ENCODE peak calls at places on chromosomes 7 and 10, in six cellular contexts. One of them, this sample, is unnamed.

GRCh38 chr10:80192553-80192952 is 12.8 kb downstream of the ANXA11 start:
- DNase-seq in colonic mucosa: no peak
- DNase-seq in HCT116: no peak
- DNase-seq in breast epithelium: no peak
- DNase-seq in fibroblast of lung: no peak
- DNase-seq in H9: no peak
- DNase-seq in this sample: no peak

GRCh38 chr7:30596043-30596641 is 1.5 kb downstream of the GARS1 start:
- DNase-seq in colonic mucosa: peak
- DNase-seq in HCT116: no peak
- DNase-seq in breast epithelium: no peak
- DNase-seq in fibroblast of lung: peak
- DNase-seq in H9: no peak
- DNase-seq in this sample: no peak

GRCh38 chr7:91242097-91242846 is 22.0 kb upstream of the FZD1 start:
- DNase-seq in colonic mucosa: no peak
- DNase-seq in HCT116: no peak
- DNase-seq in breast epithelium: no peak
- DNase-seq in fibroblast of lung: peak
- DNase-seq in H9: no peak
- DNase-seq in this sample: no peak

GRCh38 chr10:15813415-15813814 is 46.9 kb downstream of the MINDY3 start:
- DNase-seq in colonic mucosa: no peak
- DNase-seq in HCT116: no peak
- DNase-seq in breast epithelium: no peak
- DNase-seq in fibroblast of lung: peak
- DNase-seq in H9: no peak
- DNase-seq in this sample: no peak

GRCh38 chr7:118259115-118259514 is 34.6 kb downstream of the ANKRD7 start:
- DNase-seq in colonic mucosa: no peak
- DNase-seq in HCT116: no peak
- DNase-seq in breast epithelium: no peak
- DNase-seq in fibroblast of lung: peak
- DNase-seq in H9: no peak
- DNase-seq in this sample: no peak

GRCh38 chr7:27364344-27364758 is 121.7 kb downstream of the EVX1 start:
- DNase-seq in colonic mucosa: peak
- DNase-seq in HCT116: no peak
- DNase-seq in breast epithelium: peak
- DNase-seq in fibroblast of lung: peak
- DNase-seq in H9: no peak
- DNase-seq in this sample: no peak

GRCh38 chr7:85396676-85397075 is 209.8 kb upstream of the SEMA3D start:
- DNase-seq in colonic mucosa: no peak
- DNase-seq in HCT116: no peak
- DNase-seq in breast epithelium: no peak
- DNase-seq in fibroblast of lung: no peak
- DNase-seq in H9: peak
- DNase-seq in this sample: no peak

GRCh38 chr7:121076350-121077164 is 88.0 kb downstream of the CPED1 start:
- DNase-seq in colonic mucosa: no peak
- DNase-seq in HCT116: no peak
- DNase-seq in breast epithelium: no peak
- DNase-seq in fibroblast of lung: peak
- DNase-seq in H9: no peak
- DNase-seq in this sample: peak

GRCh38 chr10:110637558-110638053 is 6.5 kb upstream of the RBM20 start:
- DNase-seq in colonic mucosa: no peak
- DNase-seq in HCT116: no peak
- DNase-seq in breast epithelium: no peak
- DNase-seq in fibroblast of lung: no peak
- DNase-seq in H9: peak
- DNase-seq in this sample: no peak

GRCh38 chr10:13715091-13715490 is 128.3 kb downstream of the PRPF18 start:
- DNase-seq in colonic mucosa: no peak
- DNase-seq in HCT116: no peak
- DNase-seq in breast epithelium: no peak
- DNase-seq in fibroblast of lung: no peak
- DNase-seq in H9: no peak
- DNase-seq in this sample: no peak

GRCh38 chr7:115558186-115558585 is 472.4 kb downstream of the TFEC start:
- DNase-seq in colonic mucosa: no peak
- DNase-seq in HCT116: no peak
- DNase-seq in breast epithelium: no peak
- DNase-seq in fibroblast of lung: peak
- DNase-seq in H9: no peak
- DNase-seq in this sample: no peak

GRCh38 chr7:21762469-21762868 is 183.2 kb downstream of the CDCA7L start:
- DNase-seq in colonic mucosa: no peak
- DNase-seq in HCT116: no peak
- DNase-seq in breast epithelium: no peak
- DNase-seq in fibroblast of lung: no peak
- DNase-seq in H9: no peak
- DNase-seq in this sample: no peak

GRCh38 chr7:152436279-152437147 is 710 bp upstream of the KMT2C start:
- DNase-seq in colonic mucosa: peak
- DNase-seq in HCT116: peak
- DNase-seq in breast epithelium: peak
- DNase-seq in fibroblast of lung: peak
- DNase-seq in H9: peak
- DNase-seq in this sample: peak

GRCh38 chr7:139317954-139318505 is 23.1 kb upstream of the FMC1 start:
- DNase-seq in colonic mucosa: no peak
- DNase-seq in HCT116: no peak
- DNase-seq in breast epithelium: no peak
- DNase-seq in fibroblast of lung: no peak
- DNase-seq in H9: no peak
- DNase-seq in this sample: no peak

GRCh38 chr10:31745612-31746376 is 182.8 kb downstream of the ARHGAP12 start:
- DNase-seq in colonic mucosa: no peak
- DNase-seq in HCT116: peak
- DNase-seq in breast epithelium: no peak
- DNase-seq in fibroblast of lung: peak
- DNase-seq in H9: no peak
- DNase-seq in this sample: peak

GRCh38 chr10:44051584-44052385 is 333.1 kb downstream of the CXCL12 start:
- DNase-seq in colonic mucosa: no peak
- DNase-seq in HCT116: no peak
- DNase-seq in breast epithelium: no peak
- DNase-seq in fibroblast of lung: peak
- DNase-seq in H9: no peak
- DNase-seq in this sample: no peak

GRCh38 chr7:29243777-29244655 is 49.4 kb downstream of the CHN2 start:
- DNase-seq in colonic mucosa: no peak
- DNase-seq in HCT116: peak
- DNase-seq in breast epithelium: no peak
- DNase-seq in fibroblast of lung: no peak
- DNase-seq in H9: peak
- DNase-seq in this sample: no peak

GRCh38 chr10:75654171-75654772 is 222.8 kb downstream of the LRMDA start:
- DNase-seq in colonic mucosa: no peak
- DNase-seq in HCT116: no peak
- DNase-seq in breast epithelium: no peak
- DNase-seq in fibroblast of lung: peak
- DNase-seq in H9: no peak
- DNase-seq in this sample: no peak

GRCh38 chr7:1672851-1673486 is 2.9 kb downstream of the ELFN1 start:
- DNase-seq in colonic mucosa: no peak
- DNase-seq in HCT116: no peak
- DNase-seq in breast epithelium: no peak
- DNase-seq in fibroblast of lung: no peak
- DNase-seq in H9: no peak
- DNase-seq in this sample: no peak

GRCh38 chr10:19629559-19629958 is 186.7 kb upstream of the PLXDC2 start:
- DNase-seq in colonic mucosa: peak
- DNase-seq in HCT116: no peak
- DNase-seq in breast epithelium: peak
- DNase-seq in fibroblast of lung: peak
- DNase-seq in H9: peak
- DNase-seq in this sample: no peak

GRCh38 chr10:116973371-116973905 is 31.5 kb downstream of the SHTN1 start:
- DNase-seq in colonic mucosa: no peak
- DNase-seq in HCT116: no peak
- DNase-seq in breast epithelium: no peak
- DNase-seq in fibroblast of lung: no peak
- DNase-seq in H9: no peak
- DNase-seq in this sample: no peak
- H3K27ac ChIP-seq in colonic mucosa: no peak
- H3K27ac ChIP-seq in HCT116: no peak
- H3K27ac ChIP-seq in breast epithelium: no peak
- H3K27ac ChIP-seq in fibroblast of lung: no peak
- H3K27ac ChIP-seq in H9: no peak
- H3K27ac ChIP-seq in this sample: no peak

GRCh38 chr7:98107313-98107691 is 640 bp downstream of the LMTK2 start:
- DNase-seq in colonic mucosa: no peak
- DNase-seq in HCT116: no peak
- DNase-seq in breast epithelium: no peak
- DNase-seq in fibroblast of lung: peak
- DNase-seq in H9: no peak
- DNase-seq in this sample: no peak
- H3K27ac ChIP-seq in colonic mucosa: peak
- H3K27ac ChIP-seq in HCT116: no peak
- H3K27ac ChIP-seq in breast epithelium: peak
- H3K27ac ChIP-seq in fibroblast of lung: peak
- H3K27ac ChIP-seq in H9: no peak
- H3K27ac ChIP-seq in this sample: peak

GRCh38 chr10:510415-510881 is 179.0 kb downstream of the DIP2C start:
- DNase-seq in colonic mucosa: no peak
- DNase-seq in HCT116: no peak
- DNase-seq in breast epithelium: no peak
- DNase-seq in fibroblast of lung: peak
- DNase-seq in H9: no peak
- DNase-seq in this sample: no peak
- H3K27ac ChIP-seq in colonic mucosa: no peak
- H3K27ac ChIP-seq in HCT116: no peak
- H3K27ac ChIP-seq in breast epithelium: no peak
- H3K27ac ChIP-seq in fibroblast of lung: peak
- H3K27ac ChIP-seq in H9: no peak
- H3K27ac ChIP-seq in this sample: no peak

GRCh38 chr10:96718304-96718990 is 1.9 kb downstream of the PIK3AP1 start:
- DNase-seq in colonic mucosa: no peak
- DNase-seq in HCT116: no peak
- DNase-seq in breast epithelium: no peak
- DNase-seq in fibroblast of lung: no peak
- DNase-seq in H9: no peak
- DNase-seq in this sample: no peak

GRCh38 chr10:96714856-96715255 is 5.5 kb downstream of the PIK3AP1 start:
- DNase-seq in colonic mucosa: no peak
- DNase-seq in HCT116: no peak
- DNase-seq in breast epithelium: no peak
- DNase-seq in fibroblast of lung: no peak
- DNase-seq in H9: no peak
- DNase-seq in this sample: no peak

GRCh38 chr10:96714031-96714590 is 6.2 kb downstream of the PIK3AP1 start:
- DNase-seq in colonic mucosa: no peak
- DNase-seq in HCT116: no peak
- DNase-seq in breast epithelium: no peak
- DNase-seq in fibroblast of lung: no peak
- DNase-seq in H9: no peak
- DNase-seq in this sample: peak

GRCh38 chr10:96719205-96719604 is 1.1 kb downstream of the PIK3AP1 start:
- DNase-seq in colonic mucosa: no peak
- DNase-seq in HCT116: no peak
- DNase-seq in breast epithelium: no peak
- DNase-seq in fibroblast of lung: no peak
- DNase-seq in H9: no peak
- DNase-seq in this sample: no peak

DNA sequence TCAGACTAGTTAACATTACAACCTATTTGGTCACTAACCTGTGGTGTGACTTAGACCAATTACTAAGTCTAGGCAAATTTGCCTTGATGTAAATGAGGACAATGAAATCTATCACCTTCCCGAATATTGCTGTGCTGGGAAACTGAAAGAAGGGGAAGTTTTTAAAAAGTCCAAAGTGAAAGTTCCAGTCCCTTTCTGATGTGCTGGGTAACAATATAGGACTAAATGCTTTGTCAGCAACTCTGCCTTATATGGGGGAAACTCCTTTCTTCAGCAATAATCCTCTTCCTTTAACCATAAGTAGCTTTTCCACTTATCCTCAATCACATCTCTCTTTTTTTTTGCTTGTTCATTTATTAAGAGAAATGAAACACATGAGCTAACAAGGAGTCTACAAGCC is 3.9 kb downstream of the PIK3AP1 start:
- DNase-seq in colonic mucosa: no peak
- DNase-seq in HCT116: no peak
- DNase-seq in breast epithelium: no peak
- DNase-seq in fibroblast of lung: no peak
- DNase-seq in H9: no peak
- DNase-seq in this sample: no peak
- H3K27ac ChIP-seq in colonic mucosa: no peak
- H3K27ac ChIP-seq in HCT116: no peak
- H3K27ac ChIP-seq in breast epithelium: no peak
- H3K27ac ChIP-seq in fibroblast of lung: no peak
- H3K27ac ChIP-seq in H9: no peak
- H3K27ac ChIP-seq in this sample: no peak

GRCh38 chr7:70294512-70294911 is 696.2 kb downstream of the AUTS2 start:
- DNase-seq in colonic mucosa: no peak
- DNase-seq in HCT116: no peak
- DNase-seq in breast epithelium: no peak
- DNase-seq in fibroblast of lung: no peak
- DNase-seq in H9: no peak
- DNase-seq in this sample: no peak

GRCh38 chr7:70285854-70286253 is 687.6 kb downstream of the AUTS2 start:
- DNase-seq in colonic mucosa: no peak
- DNase-seq in HCT116: no peak
- DNase-seq in breast epithelium: no peak
- DNase-seq in fibroblast of lung: no peak
- DNase-seq in H9: no peak
- DNase-seq in this sample: peak

GRCh38 chr7:70285176-70285575 is 686.9 kb downstream of the AUTS2 start:
- DNase-seq in colonic mucosa: no peak
- DNase-seq in HCT116: no peak
- DNase-seq in breast epithelium: no peak
- DNase-seq in fibroblast of lung: peak
- DNase-seq in H9: no peak
- DNase-seq in this sample: no peak

GRCh38 chr7:70289067-70289466 is 690.8 kb downstream of the AUTS2 start:
- DNase-seq in colonic mucosa: no peak
- DNase-seq in HCT116: no peak
- DNase-seq in breast epithelium: no peak
- DNase-seq in fibroblast of lung: peak
- DNase-seq in H9: no peak
- DNase-seq in this sample: no peak
- H3K27ac ChIP-seq in colonic mucosa: no peak
- H3K27ac ChIP-seq in HCT116: no peak
- H3K27ac ChIP-seq in breast epithelium: no peak
- H3K27ac ChIP-seq in fibroblast of lung: no peak
- H3K27ac ChIP-seq in H9: no peak
- H3K27ac ChIP-seq in this sample: no peak

DNA sequence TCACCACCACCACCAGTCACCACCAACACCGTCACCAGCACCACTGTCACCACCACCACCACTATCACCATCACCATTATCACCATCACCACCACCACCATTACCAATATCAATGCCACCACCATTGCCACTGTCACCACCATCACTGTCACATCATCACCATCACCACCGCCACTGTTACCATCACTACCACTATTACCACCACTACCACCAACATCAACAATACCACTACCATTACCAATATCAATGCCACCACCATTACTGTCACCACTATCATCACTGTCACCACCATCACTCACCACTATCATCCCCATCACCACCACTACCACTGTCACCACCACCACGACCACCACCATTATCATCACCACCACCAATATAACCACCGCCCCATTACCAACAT is 14.0 kb upstream of the DENND2A start:
- DNase-seq in colonic mucosa: no peak
- DNase-seq in HCT116: no peak
- DNase-seq in breast epithelium: no peak
- DNase-seq in fibroblast of lung: no peak
- DNase-seq in H9: no peak
- DNase-seq in this sample: no peak
- H3K27ac ChIP-seq in colonic mucosa: no peak
- H3K27ac ChIP-seq in HCT116: no peak
- H3K27ac ChIP-seq in breast epithelium: no peak
- H3K27ac ChIP-seq in fibroblast of lung: no peak
- H3K27ac ChIP-seq in H9: no peak
- H3K27ac ChIP-seq in this sample: no peak

This sample was measured in epithelial cell of prostate.